ENCODE peak calls at places on chromosomes 2 and 18, in four cellular contexts. B is HFF-Myc, Q is AG04450, V is hepatocyte. T is an unnamed sample.

GRCh38 chr18:12628706-12629702 is 28.9 kb downstream of the SPIRE1 start:
- DNase-seq in B (no peak), Q (peak), V (no peak), T (peak)

GRCh38 chr2:25445464-25445863 is 103.7 kb upstream of the DNMT3A start:
- DNase-seq in B (no peak), Q (no peak), V (no peak), T (no peak)

GRCh38 chr2:54470241-54470938 is 14.3 kb downstream of the SPTBN1 start:
- DNase-seq in B (no peak), Q (peak), V (peak), T (peak)

GRCh38 chr2:109144271-109144670 is 15.3 kb downstream of the SH3RF3 start:
- DNase-seq in B (no peak), Q (no peak), V (no peak), T (no peak)

GRCh38 chr2:207984765-207985480 is 40.4 kb downstream of the PLEKHM3 start:
- DNase-seq in B (no peak), Q (no peak), V (no peak), T (no peak)

GRCh38 chr2:53177342-53177741 is 590.3 kb upstream of the CHAC2 start:
- DNase-seq in B (no peak), Q (no peak), V (no peak), T (no peak)

GRCh38 chr18:68797901-68798300 is at the start of gene CCDC102B:
- DNase-seq in B (peak), Q (peak), V (peak), T (no peak)

GRCh38 chr2:118251427-118251826 is 163.2 kb downstream of the INSIG2 start:
- DNase-seq in B (peak), Q (no peak), V (no peak), T (peak)

GRCh38 chr2:31237348-31238017 is 3.5 kb downstream of the EHD3 start:
- DNase-seq in B (no peak), Q (no peak), V (no peak), T (no peak)

GRCh38 chr2:167293172-167293781 is 405.0 kb downstream of the XIRP2 start:
- DNase-seq in B (no peak), Q (no peak), V (peak), T (no peak)

GRCh38 chr2:114940785-114941458 is 498.5 kb downstream of the DPP10 start:
- DNase-seq in B (no peak), Q (no peak), V (no peak), T (peak)

GRCh38 chr2:157229572-157229971 is 27.9 kb upstream of the GALNT5 start:
- DNase-seq in B (peak), Q (peak), V (no peak), T (no peak)

GRCh38 chr2:141508086-141508749 is 622.6 kb downstream of the LRP1B start:
- DNase-seq in B (no peak), Q (no peak), V (no peak), T (no peak)

GRCh38 chr2:85890522-85891176 is 1.9 kb upstream of the ST3GAL5 start:
- DNase-seq in B (no peak), Q (no peak), V (no peak), T (no peak)

GRCh38 chr18:25050605-25051004 is 301.4 kb downstream of the ZNF521 start:
- DNase-seq in B (no peak), Q (no peak), V (no peak), T (no peak)

GRCh38 chr2:240255165-240255491 is 114.7 kb upstream of the OTOS start:
- DNase-seq in B (no peak), Q (no peak), V (no peak), T (no peak)
- H3K4me3 ChIP-seq in B (no peak), Q (no peak), V (no peak), T (no peak)

GRCh38 chr2:47016172-47016913 is 100.7 kb upstream of the MCFD2 start:
- DNase-seq in B (peak), Q (peak), V (peak), T (no peak)
- TF ChIP-seq CTCF in B (peak), Q (peak), V (peak), T (peak)

GRCh38 chr2:45770773-45771172 is 119.3 kb downstream of the PRKCE start:
- DNase-seq in B (no peak), Q (no peak), V (no peak), T (no peak)
- H3K4me3 ChIP-seq in B (no peak), Q (peak), V (no peak), T (no peak)

GRCh38 chr2:63844616-63845015 is 2.9 kb downstream of the UGP2 start:
- DNase-seq in B (no peak), Q (no peak), V (no peak), T (no peak)

GRCh38 chr2:63843791-63844190 is 2.1 kb downstream of the UGP2 start:
- DNase-seq in B (no peak), Q (no peak), V (no peak), T (no peak)

GRCh38 chr2:63841254-63842022 is at the start of gene UGP2:
- DNase-seq in B (peak), Q (peak), V (peak), T (peak)

GRCh38 chr2:63842149-63843061 is 709 bp downstream of the UGP2 start:
- DNase-seq in B (no peak), Q (peak), V (peak), T (peak)

GRCh38 chr2:63843093-63843492 is 1.4 kb downstream of the UGP2 start:
- DNase-seq in B (no peak), Q (no peak), V (no peak), T (no peak)
- TF ChIP-seq CTCF in B (no peak), Q (no peak), V (no peak), T (no peak)

GRCh38 chr2:202037086-202037485 is 3.4 kb downstream of the FZD7 start:
- DNase-seq in B (no peak), Q (no peak), V (no peak), T (no peak)

GRCh38 chr2:202039278-202040100 is 5.8 kb downstream of the FZD7 start:
- DNase-seq in B (no peak), Q (no peak), V (no peak), T (no peak)

GRCh38 chr2:202036601-202037037 is 3.0 kb downstream of the FZD7 start:
- DNase-seq in B (no peak), Q (no peak), V (no peak), T (no peak)

GRCh38 chr2:202035941-202036372 is 2.3 kb downstream of the FZD7 start:
- DNase-seq in B (no peak), Q (no peak), V (no peak), T (no peak)

DNA sequence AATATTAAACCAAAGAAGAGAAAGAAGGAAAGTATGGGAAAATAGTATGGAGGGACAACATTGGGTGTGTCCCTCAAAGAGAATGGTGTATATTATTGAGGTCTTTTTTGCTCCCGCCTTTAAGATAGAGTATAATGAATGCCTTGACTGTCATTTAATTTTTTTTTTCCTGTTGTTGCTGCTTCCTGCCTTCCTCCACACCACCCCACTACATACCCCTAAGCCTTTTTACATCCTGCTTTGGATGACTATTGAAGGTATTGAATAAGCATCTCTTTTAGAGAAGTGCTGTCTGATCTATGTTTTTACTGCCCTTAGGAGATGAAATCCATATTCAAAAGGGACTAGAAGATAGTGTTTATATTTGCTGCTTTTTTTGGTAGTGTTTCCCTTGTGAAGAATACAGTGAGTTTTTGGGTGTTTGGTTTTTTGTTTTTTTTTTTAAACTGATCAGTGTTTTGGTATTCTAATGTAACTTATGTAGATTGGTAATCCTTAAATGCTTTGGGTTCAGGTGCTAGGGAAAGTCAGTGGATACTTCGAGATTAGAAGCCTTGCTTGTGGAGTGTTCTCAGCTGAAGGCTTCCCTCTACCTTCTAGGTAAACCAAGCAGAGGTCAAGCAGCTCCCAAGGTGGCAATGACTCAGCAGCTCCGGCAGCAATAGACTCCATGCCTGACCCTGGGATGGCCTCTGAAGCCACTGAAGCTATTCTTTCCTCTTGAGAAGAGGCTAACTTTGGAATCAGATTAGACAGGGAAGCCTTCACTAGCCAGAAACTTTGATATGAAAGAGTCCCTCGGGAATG is 5.0 kb downstream of the FZD7 start:
- DNase-seq in B (no peak), Q (no peak), V (peak), T (no peak)
- H3K4me3 ChIP-seq in B (peak), Q (peak), V (no peak), T (no peak)

GRCh38 chr2:42792583-42793313 is at the start of gene HAAO:
- DNase-seq in B (no peak), Q (no peak), V (peak), T (no peak)

GRCh38 chr2:42793314-42794270 is 1.2 kb upstream of the HAAO start:
- DNase-seq in B (no peak), Q (no peak), V (peak), T (no peak)

GRCh38 chr2:42795275-42795674 is 2.9 kb upstream of the HAAO start:
- DNase-seq in B (no peak), Q (no peak), V (no peak), T (no peak)

GRCh38 chr2:42795871-42796301 is 3.5 kb upstream of the HAAO start:
- DNase-seq in B (peak), Q (peak), V (no peak), T (no peak)

DNA sequence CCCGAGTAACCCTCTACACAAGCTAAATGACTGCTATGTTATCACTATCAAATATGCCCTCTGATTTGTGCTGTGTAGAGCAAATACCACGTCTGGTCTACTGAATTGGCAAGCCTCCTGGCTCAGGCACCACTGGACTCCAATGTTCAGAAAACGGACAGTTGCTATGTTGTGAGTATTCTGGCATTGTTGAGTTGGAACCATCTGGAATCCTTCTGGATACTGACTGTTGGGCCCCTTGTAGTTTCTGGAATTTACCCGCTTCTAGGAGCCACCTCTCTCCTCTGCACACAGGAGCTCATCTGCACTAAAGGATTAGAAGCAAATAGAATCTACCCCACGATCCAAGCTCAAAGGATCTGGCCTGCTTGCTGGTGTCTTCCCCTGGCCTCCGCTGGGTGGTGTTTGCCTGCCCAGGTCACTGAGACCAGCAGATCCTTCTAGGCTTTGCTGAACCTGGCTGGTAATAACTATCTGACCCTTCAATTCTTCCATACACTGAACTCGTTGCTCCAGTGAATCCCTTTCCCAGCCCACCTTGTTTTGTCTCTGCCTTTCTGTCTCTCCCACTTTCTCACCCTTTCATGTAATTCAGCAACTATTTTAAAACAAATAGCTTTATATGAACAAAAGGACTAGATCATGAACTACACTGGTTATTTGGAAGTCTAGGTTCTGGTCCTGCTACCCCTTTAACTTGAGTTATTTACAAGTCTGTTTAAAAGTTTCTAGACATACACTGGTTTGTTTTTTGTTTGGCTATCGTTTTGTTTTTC is 2.1 kb upstream of the HAAO start:
- DNase-seq in B (no peak), Q (no peak), V (peak), T (no peak)
- TF ChIP-seq CTCF in B (peak), Q (peak), V (peak), T (peak)

GRCh38 chr18:5052491-5052890 is 144.6 kb downstream of the AKAIN1 start:
- DNase-seq in B (no peak), Q (no peak), V (no peak), T (no peak)

GRCh38 chr18:5049124-5049523 is 147.9 kb downstream of the AKAIN1 start:
- DNase-seq in B (no peak), Q (no peak), V (no peak), T (no peak)

DNA sequence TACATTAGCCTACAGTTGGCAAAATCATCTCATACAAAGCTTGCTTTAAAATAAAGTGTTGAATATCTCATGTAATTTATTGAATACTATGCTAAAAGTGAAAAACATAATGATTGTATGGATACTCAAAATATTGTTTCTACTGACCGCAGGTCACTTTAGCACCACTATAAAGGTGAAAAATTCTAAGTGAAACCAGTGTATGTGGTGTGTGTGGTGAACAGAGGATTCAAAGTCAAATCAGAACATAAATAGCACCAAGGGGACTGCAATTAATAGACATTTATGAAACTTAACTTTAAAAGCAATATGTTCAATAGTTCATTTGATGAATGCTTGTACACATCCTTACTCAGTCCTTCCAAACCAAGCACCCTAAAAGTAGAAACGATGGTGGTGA is 145.8 kb downstream of the AKAIN1 start:
- DNase-seq in B (no peak), Q (no peak), V (no peak), T (no peak)
- H3K4me3 ChIP-seq in B (no peak), Q (no peak), V (no peak), T (no peak)

DNA sequence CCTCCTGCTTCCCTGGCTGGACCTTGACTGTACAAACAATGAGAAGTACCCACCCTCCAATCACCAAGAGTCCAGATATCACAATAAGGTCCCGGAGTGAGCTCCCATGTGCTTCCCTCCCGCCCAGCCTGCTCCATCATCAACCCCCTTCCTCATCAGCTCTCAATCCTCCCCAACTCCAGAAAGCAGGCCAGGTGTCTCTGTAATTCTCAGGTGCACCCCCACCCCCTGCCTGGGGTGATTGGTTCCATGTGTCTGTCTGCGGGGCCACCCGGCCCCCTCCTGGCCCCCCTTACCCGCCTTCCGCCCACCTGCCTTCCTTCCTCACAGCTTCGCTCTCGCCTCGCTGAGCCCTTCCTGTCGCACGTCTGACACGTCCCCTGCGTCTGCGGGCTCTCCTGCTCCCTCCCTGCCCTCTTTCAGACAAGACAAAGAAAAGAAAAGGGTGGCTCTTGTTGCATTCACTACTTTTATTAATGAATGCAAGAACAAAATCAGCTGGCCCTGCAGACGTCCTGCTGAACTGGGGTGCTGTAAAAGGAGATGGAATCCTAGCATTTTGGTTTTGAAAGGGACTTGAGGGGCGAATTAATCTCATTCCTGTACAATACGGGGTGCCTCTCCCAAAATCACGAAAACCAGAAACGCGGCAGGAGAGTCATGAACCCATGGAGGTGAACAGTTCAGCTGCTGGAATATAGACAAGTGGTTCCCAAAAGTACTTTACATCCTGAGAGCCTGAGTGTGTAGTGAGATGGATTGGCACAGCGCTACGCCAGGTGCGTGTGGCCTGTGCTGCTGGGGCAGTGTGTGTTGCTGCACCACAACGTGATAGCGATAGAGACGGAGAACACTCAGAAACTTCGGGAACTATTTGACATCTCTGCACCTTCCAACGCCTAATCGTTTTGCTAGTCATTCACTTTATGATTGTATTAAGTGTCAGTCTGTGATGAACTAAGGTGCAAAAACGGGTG is 26.4 kb upstream of the IGFBP2 start:
- DNase-seq in B (no peak), Q (no peak), V (peak), T (no peak)
- TF ChIP-seq CTCF in B (no peak), Q (no peak), V (no peak), T (no peak)

GRCh38 chr2:239269959-239270358 is 130.9 kb downstream of the HDAC4 start:
- DNase-seq in B (no peak), Q (no peak), V (no peak), T (no peak)
- H3K4me3 ChIP-seq in B (no peak), Q (no peak), V (no peak), T (no peak)